ENCODE peak calls at places on chromosomes 4 and X, in four cellular contexts. N is HCEC 1CT; E is stimulated activated CD8-positive, alpha-beta memory T cell treated with anti-CD3 and anti-CD28 coated beads, Interleukin-15, amount 100 ng/mL, for 4 hours; A is H9. S is an unnamed sample.

GRCh38 chrX:150692837-150693781 is at the start of gene MTMR1:
- DNase-seq in N (peak; percentile 4), E (peak; percentile 33), A (no peak), S (no peak)

GRCh38 chr4:127870688-127871087 is 10.0 kb upstream of the PLK4 start:
- DNase-seq in N (peak; percentile 8), E (no peak), A (no peak), S (no peak)

GRCh38 chr4:140061194-140061593 is 92.8 kb downstream of the MAML3 start:
- DNase-seq in N (peak; percentile 24), E (no peak), A (no peak), S (no peak)

GRCh38 chr4:34271479-34272355 is 1972.6 kb downstream of the ARAP2 start:
- DNase-seq in N (peak; percentile 1), E (no peak), A (no peak), S (no peak)

GRCh38 chrX:107676559-107677378 is 48.5 kb downstream of the PRPS1 start:
- DNase-seq in N (peak; percentile 92), E (peak; percentile 22), A (no peak), S (no peak)

GRCh38 chr4:85637778-85638177 is 162.8 kb downstream of the ARHGAP24 start:
- DNase-seq in N (no peak), E (no peak), A (no peak), S (no peak)

GRCh38 chrX:46792826-46793195 is 33.9 kb upstream of the SLC9A7 start:
- DNase-seq in N (no peak), E (no peak), A (no peak), S (no peak)

GRCh38 chrX:8027876-8028275 is 100.7 kb upstream of the PNPLA4 start:
- DNase-seq in N (no peak), E (no peak), A (no peak), S (peak; percentile 35)

GRCh38 chrX:153075366-153075765 is 3.1 kb downstream of the PNMA6A start:
- DNase-seq in N (no peak), E (no peak), A (no peak), S (no peak)

GRCh38 chrX:27555514-27555913 is 34.6 kb upstream of the DCAF8L2 start:
- DNase-seq in N (no peak), E (no peak), A (no peak), S (peak; percentile 18)

GRCh38 chr4:1628892-1629703 is 55.0 kb downstream of the FAM53A start:
- DNase-seq in N (no peak), E (peak; percentile 18), A (peak; percentile 82), S (no peak)

GRCh38 chr4:83113429-83113786 is 1.1 kb downstream of the PLAC8 start:
- DNase-seq in N (no peak), E (no peak), A (no peak), S (no peak)

GRCh38 chr4:52991452-52991851 is 129.3 kb downstream of the RASL11B start:
- DNase-seq in N (no peak), E (no peak), A (no peak), S (no peak)

GRCh38 chr4:108320066-108320465 is 151.3 kb upstream of the LEF1 start:
- DNase-seq in N (no peak), E (no peak), A (no peak), S (no peak)

GRCh38 chr4:105924341-105924740 is 29.1 kb downstream of the NPNT start:
- DNase-seq in N (no peak), E (no peak), A (no peak), S (no peak)

GRCh38 chrX:66024570-66024969 is 15.3 kb downstream of the VSIG4 start:
- DNase-seq in N (no peak), E (no peak), A (no peak), S (no peak)

GRCh38 chrX:153922932-153923857 is 2.9 kb downstream of the ARHGAP4 start:
- DNase-seq in N (peak; percentile 45), E (no peak), A (peak; percentile 47), S (no peak)

GRCh38 chr4:73221734-73222133 is 36.9 kb downstream of the ANKRD17 start:
- DNase-seq in N (no peak), E (no peak), A (no peak), S (no peak)

GRCh38 chr4:181150173-181150572 is 1093.0 kb upstream of the TENM3 start:
- DNase-seq in N (no peak), E (no peak), A (no peak), S (no peak)

GRCh38 chr4:184409911-184410692 is 64.2 kb downstream of the IRF2 start:
- DNase-seq in N (no peak), E (peak; percentile 25), A (no peak), S (no peak)

GRCh38 chrX:132258509-132258908 is 39.3 kb upstream of the RAP2C start:
- DNase-seq in N (peak; percentile 15), E (no peak), A (no peak), S (no peak)

GRCh38 chr4:43457866-43458265 is 565.4 kb downstream of the GRXCR1 start:
- DNase-seq in N (no peak), E (no peak), A (no peak), S (no peak)

GRCh38 chr4:155984398-155984797 is 30.7 kb upstream of the CTSO start:
- DNase-seq in N (no peak), E (no peak), A (no peak), S (no peak)

GRCh38 chr4:93832097-93832496 is 3.5 kb downstream of the ATOH1 start:
- DNase-seq in N (no peak), E (no peak), A (peak; percentile 59), S (no peak)

GRCh38 chr4:89379541-89380035 is 72.0 kb upstream of the GPRIN3 start:
- DNase-seq in N (no peak), E (no peak), A (no peak), S (no peak)

GRCh38 chr4:21858971-21859370 is 89.6 kb downstream of the KCNIP4 start:
- DNase-seq in N (peak; percentile 68), E (no peak), A (no peak), S (no peak)

GRCh38 chr4:8287606-8288280 is 18.2 kb downstream of the HTRA3 start:
- DNase-seq in N (no peak), E (no peak), A (no peak), S (no peak)

S was measured in NT2/D1.